ENCODE peak calls at places on chromosomes 1 and 21, in eight cellular contexts. M, O, T, P, J, E, Y and H are unnamed samples.

GRCh38 chr1:47875831-47876586 is 121.2 kb downstream of the TRABD2B start:
- DNase-seq in M (no peak), O (no peak), T (no peak), P (peak; percentile 66), J (no peak), E (no peak), Y (no peak), H (no peak)

GRCh38 chr1:242605521-242605920 is 81.0 kb upstream of the PLD5 start:
- DNase-seq in M (no peak), O (no peak), T (no peak), P (no peak), J (no peak), E (no peak), Y (no peak), H (no peak)

GRCh38 chr1:158354255-158354654 is 561 bp downstream of the CD1E start:
- DNase-seq in M (no peak), O (no peak), T (no peak), P (peak; percentile 12), J (no peak), E (no peak), Y (no peak), H (no peak)

GRCh38 chr1:94684690-94685089 is 135.5 kb upstream of the SLC44A3 start:
- DNase-seq in M (no peak), O (no peak), T (no peak), P (no peak), J (no peak), E (no peak), Y (no peak), H (no peak)

GRCh38 chr1:229148041-229148671 is 122.8 kb upstream of the RAB4A start:
- DNase-seq in M (peak; percentile 65), O (no peak), T (no peak), P (peak; percentile 86), J (no peak), E (no peak), Y (no peak), H (peak; percentile 9)

GRCh38 chr1:17538428-17539130 is 919 bp upstream of the ARHGEF10L start:
- DNase-seq in M (no peak), O (peak; percentile 54), T (no peak), P (no peak), J (no peak), E (no peak), Y (no peak), H (no peak)

GRCh38 chr1:115507256-115507589 is 134.5 kb upstream of the VANGL1 start:
- DNase-seq in M (no peak), O (peak; percentile 38), T (peak; percentile 29), P (peak; percentile 7), J (no peak), E (peak; percentile 13), Y (no peak), H (peak; percentile 11)

GRCh38 chr1:51733793-51734522 is 117.1 kb downstream of the OSBPL9 start:
- DNase-seq in M (no peak), O (no peak), T (no peak), P (no peak), J (no peak), E (no peak), Y (no peak), H (no peak)

GRCh38 chr21:46643379-46644177 is 8.1 kb downstream of the PRMT2 start:
- DNase-seq in M (no peak), O (no peak), T (no peak), P (no peak), J (no peak), E (no peak), Y (no peak), H (no peak)

GRCh38 chr1:225539575-225539974 is 111.7 kb upstream of the LBR start:
- DNase-seq in M (no peak), O (no peak), T (no peak), P (no peak), J (no peak), E (no peak), Y (no peak), H (no peak)

GRCh38 chr1:26354972-26355371 is 1.0 kb upstream of the CRYBG2 start:
- DNase-seq in M (no peak), O (no peak), T (no peak), P (no peak), J (no peak), E (no peak), Y (no peak), H (no peak)
- TF ChIP-seq POLR2A in M (no peak), O (no peak), T (no peak), P (no peak), J (no peak), E (no peak), Y (no peak), H (no peak)

GRCh38 chr1:156212833-156213643 is at the start of gene PMF1:
- DNase-seq in M (peak; percentile 98), O (peak; percentile 96), T (peak; percentile 91), P (peak; percentile 98), J (peak; percentile 97), E (peak; percentile 98), Y (peak; percentile 98), H (peak; percentile 97)
- TF ChIP-seq POLR2A in M (peak; percentile 98), O (peak; percentile 65), T (peak; percentile 78), P (peak; percentile 80), J (peak; percentile 77), E (peak; percentile 90), Y (peak; percentile 47), H (peak; percentile 94)

DNA sequence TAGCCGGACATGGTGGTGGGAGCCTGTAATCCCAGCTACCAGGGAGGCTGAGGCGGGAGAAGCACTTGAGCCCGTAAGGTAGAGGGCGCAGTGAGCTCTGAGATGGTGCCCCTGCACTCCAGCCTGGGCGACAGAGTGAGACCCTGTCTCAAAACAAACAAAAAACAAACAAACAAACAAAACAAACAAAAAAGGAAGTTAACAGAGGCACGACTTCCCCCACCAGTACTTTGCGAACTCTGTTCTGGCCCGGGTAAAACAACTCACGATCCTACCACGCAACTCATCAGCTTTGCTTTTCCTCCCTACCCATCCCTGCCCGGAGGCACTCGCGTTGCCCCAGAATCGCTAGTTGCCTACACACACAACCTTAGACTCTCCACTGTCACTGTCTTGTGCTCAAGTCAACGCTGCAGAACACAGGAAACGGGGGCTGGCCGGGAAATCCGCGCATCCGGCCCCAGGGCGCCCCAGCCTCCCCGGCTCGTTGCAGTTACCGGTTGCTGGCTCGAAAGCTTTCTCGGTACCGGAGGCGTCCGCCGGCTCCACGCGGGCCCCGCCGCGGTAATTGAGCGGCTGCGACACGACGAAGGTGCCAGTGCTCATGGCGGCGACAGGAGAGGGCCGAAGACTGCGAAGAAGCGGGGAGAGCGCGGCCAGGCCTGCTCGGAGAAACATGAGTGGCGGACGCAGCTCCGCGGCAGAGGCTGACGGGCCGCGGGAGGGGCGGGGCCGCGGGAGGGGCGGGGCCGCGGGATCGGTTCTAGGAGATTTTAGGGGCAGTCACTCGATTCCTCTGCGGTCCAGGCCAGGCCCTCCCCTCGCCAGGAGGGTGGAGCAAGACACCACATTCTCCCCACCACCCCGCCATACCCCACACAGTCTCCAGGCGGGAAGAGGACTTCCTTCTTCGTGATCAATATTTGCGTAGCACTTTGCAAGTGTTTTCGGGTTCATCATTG is at the start of gene ALDH9A1:
- DNase-seq in M (peak; percentile 97), O (peak; percentile 89), T (peak; percentile 65), P (peak; percentile 83), J (peak; percentile 93), E (peak; percentile 84), Y (peak; percentile 80), H (peak; percentile 88)
- TF ChIP-seq POLR2A in M (peak; percentile 95), O (peak; percentile 71), T (peak; percentile 81), P (peak; percentile 65), J (peak; percentile 80), E (peak; percentile 82), Y (peak; percentile 93), H (peak; percentile 58)

DNA sequence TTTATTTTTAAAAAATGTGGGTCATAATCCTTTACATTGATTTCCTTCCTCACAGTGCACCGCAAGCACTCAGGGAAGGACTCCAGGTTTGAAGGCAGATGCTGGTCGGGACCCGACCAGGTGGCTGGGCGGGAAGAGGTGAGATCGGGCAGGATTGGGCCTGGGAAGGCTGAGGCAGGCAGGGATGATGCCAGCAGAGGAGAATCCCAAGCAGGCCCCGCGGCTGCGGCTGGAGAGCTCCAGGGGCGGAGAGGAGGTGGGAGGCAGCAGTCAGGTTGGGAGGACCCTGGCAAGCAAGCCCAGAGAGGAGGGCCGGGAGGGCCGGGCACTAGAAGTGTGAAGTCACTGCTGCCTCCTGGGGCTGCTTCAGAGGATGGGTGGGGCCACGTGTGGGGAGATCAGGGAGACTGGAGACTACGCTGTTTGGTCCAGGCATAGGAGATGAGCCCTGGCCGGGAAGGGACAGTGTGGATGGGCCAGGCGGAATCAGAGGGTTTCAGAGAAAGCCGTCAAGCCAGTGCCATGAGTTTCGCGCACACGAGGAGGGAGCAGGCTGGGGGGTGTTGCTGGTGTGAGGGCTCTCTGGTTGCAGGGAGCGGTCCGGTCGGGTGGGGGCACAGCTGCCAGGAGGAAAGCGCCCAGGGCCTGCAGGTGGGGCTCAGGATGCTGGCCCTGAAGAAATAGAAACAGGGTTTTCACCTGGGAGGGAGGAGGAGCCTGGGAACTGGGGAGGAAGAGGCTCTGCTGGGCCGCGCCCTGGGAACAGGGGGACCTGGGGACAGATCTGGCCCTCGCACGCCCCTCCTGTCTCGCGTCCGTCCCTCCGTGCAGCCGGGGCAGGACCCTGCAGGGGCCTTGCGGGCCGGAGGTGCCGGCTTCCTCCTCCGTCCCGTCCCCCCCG is 890 bp upstream of the COL18A1 start:
- DNase-seq in M (no peak), O (peak; percentile 84), T (no peak), P (peak; percentile 48), J (peak; percentile 25), E (peak; percentile 7), Y (no peak), H (peak; percentile 58)
- TF ChIP-seq POLR2A in M (no peak), O (no peak), T (no peak), P (no peak), J (no peak), E (no peak), Y (no peak), H (no peak)

DNA sequence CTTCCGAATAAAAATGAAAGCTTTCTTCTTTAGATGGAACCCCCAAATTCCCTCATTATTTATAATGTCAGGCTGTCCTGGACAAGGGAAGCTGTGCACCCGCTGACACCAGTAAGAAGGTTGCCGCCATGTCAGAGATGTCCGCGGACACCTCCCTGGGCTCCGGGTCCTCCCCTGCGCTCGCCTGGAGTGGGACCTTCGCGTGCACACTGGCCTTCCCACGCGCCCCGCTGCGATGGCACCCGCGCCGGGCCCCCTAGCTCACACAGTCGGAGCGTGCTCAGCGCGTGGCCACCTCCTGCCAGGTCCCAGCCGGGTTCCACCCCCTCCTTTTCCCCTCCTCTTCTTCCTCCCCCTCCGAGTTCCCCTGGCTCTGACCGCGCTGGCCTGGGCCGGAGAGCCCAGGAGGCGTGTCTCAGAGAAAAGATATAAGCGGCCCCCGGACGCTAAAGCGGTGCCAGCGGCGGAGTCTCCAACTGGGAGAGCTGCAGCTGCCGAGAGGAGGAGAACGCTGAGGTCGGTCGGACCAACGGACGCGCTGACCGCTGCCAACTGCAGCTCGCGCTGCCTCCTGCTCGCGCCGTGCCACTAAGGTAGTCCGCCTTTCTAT is at the start of gene G0S2:
- DNase-seq in M (peak; percentile 29), O (peak; percentile 76), T (no peak), P (peak; percentile 87), J (peak; percentile 79), E (no peak), Y (peak; percentile 39), H (peak; percentile 83)
- TF ChIP-seq POLR2A in M (no peak), O (peak; percentile 33), T (no peak), P (peak; percentile 91), J (peak; percentile 22), E (peak; percentile 60), Y (peak; percentile 48), H (peak; percentile 34)

GRCh38 chr1:206114692-206115430 is 2.3 kb downstream of the AVPR1B start:
- DNase-seq in M (no peak), O (no peak), T (no peak), P (no peak), J (no peak), E (no peak), Y (no peak), H (no peak)
- TF ChIP-seq POLR2A in M (no peak), O (no peak), T (no peak), P (no peak), J (no peak), E (no peak), Y (no peak), H (no peak)

GRCh38 chr21:45410151-45410864 is 5.3 kb downstream of the COL18A1 start:
- DNase-seq in M (no peak), O (peak; percentile 53), T (no peak), P (no peak), J (no peak), E (no peak), Y (no peak), H (peak; percentile 40)
- TF ChIP-seq POLR2A in M (no peak), O (no peak), T (no peak), P (no peak), J (no peak), E (no peak), Y (no peak), H (no peak)